ENCODE peak calls at places on chromosomes 3 and 15, in eight cellular contexts. A is suprapubic skin, N is pancreas, Q is DND-41, W is cardiac fibroblast, Z is Panc1, K is endothelial cell of umbilical vein, J is cardiac muscle cell. M is an unnamed sample.

GRCh38 chr3:8777978-8778267 is 8.5 kb upstream of the OXTR start:
- DNase-seq in A (no peak), N (no peak), Q (no peak), W (no peak), J (no peak), Z (no peak), K (no peak), M (no peak)

GRCh38 chr3:146777941-146778340 is 172.8 kb upstream of the PLSCR5 start:
- DNase-seq in Q (no peak), J (no peak), A (no peak), K (no peak), Z (no peak), N (no peak), W (no peak), M (no peak)

GRCh38 chr3:138114988-138115971 is at the start of gene DZIP1L:
- DNase-seq in W (peak), A (peak), J (peak), K (peak), N (peak), Z (no peak), Q (no peak), M (peak)

GRCh38 chr15:58344164-58345070 is 87.4 kb upstream of the LIPC start:
- DNase-seq in W (no peak), N (no peak), J (no peak), Q (no peak), K (no peak), Z (no peak), A (no peak), M (no peak)

GRCh38 chr3:21117397-21117796 is 633.6 kb downstream of the ZNF385D start:
- DNase-seq in J (no peak), A (no peak), Z (no peak), K (no peak), Q (no peak), W (no peak), N (no peak), M (no peak)

GRCh38 chr3:51082363-51082762 is 302.7 kb upstream of the MANF start:
- DNase-seq in W (no peak), N (no peak), A (no peak), Z (no peak), Q (no peak), K (no peak), J (no peak), M (no peak)

GRCh38 chr3:159253860-159254259 is 452.0 kb downstream of the MFSD1 start:
- DNase-seq in A (no peak), Z (no peak), W (no peak), K (peak), Q (no peak), N (no peak), J (no peak), M (no peak)

GRCh38 chr3:54830658-54831057 is 97.2 kb downstream of the LRTM1 start:
- DNase-seq in J (peak), Q (peak), K (no peak), W (peak), A (no peak), N (no peak), Z (no peak), M (peak)

GRCh38 chr15:67883228-67883773 is 43.5 kb upstream of the RNU6-1 start:
- DNase-seq in K (no peak), N (no peak), W (no peak), A (no peak), Z (no peak), Q (peak), J (peak), M (no peak)

GRCh38 chr3:152069871-152070270 is 196.4 kb downstream of the SUCNR1 start:
- DNase-seq in A (no peak), Q (no peak), J (no peak), W (no peak), Z (no peak), N (no peak), K (no peak), M (no peak)

GRCh38 chr3:123948449-123948848 is 12.6 kb downstream of the CCDC14 start:
- DNase-seq in N (no peak), A (no peak), Z (no peak), K (no peak), J (no peak), W (no peak), Q (no peak), M (no peak)

GRCh38 chr3:194112120-194113106 is 23.5 kb upstream of the HES1 start:
- DNase-seq in K (no peak), Q (no peak), A (no peak), J (no peak), W (no peak), Z (no peak), N (no peak), M (no peak)

GRCh38 chr3:129838086-129838485 is 55.4 kb downstream of the TMCC1 start:
- DNase-seq in Q (no peak), J (no peak), Z (no peak), K (no peak), A (no peak), W (no peak), N (no peak), M (no peak)

GRCh38 chr15:65730560-65731172 is 61.4 kb downstream of the DENND4A start:
- DNase-seq in Z (peak), Q (no peak), N (no peak), K (peak), J (peak), W (peak), A (no peak), M (no peak)

GRCh38 chr15:84929795-84930371 is 45.4 kb downstream of the SLC28A1 start:
- DNase-seq in W (peak), J (peak), Q (no peak), K (no peak), Z (no peak), A (no peak), N (peak), M (no peak)

GRCh38 chr3:31531465-31531991 is 1.2 kb upstream of the STT3B start:
- DNase-seq in A (no peak), N (no peak), J (no peak), W (peak), Z (no peak), K (no peak), Q (no peak), M (no peak)

GRCh38 chr3:124202754-124203153 is 210.8 kb upstream of the ROPN1 start:
- DNase-seq in Q (no peak), Z (no peak), J (peak), K (no peak), W (peak), N (no peak), A (no peak), M (no peak)

GRCh38 chr15:41561777-41562145 is 2.7 kb downstream of the TYRO3 start:
- DNase-seq in N (no peak), Z (no peak), Q (no peak), W (peak), J (peak), A (no peak), K (peak), M (no peak)

GRCh38 chr15:89656116-89656815 is 999 bp upstream of the KIF7 start:
- DNase-seq in Z (no peak), W (no peak), K (no peak), A (no peak), Q (no peak), N (no peak), J (no peak), M (no peak)

GRCh38 chr3:170621256-170621655 is 35.4 kb upstream of the SLC7A14 start:
- DNase-seq in J (no peak), Q (no peak), W (no peak), K (no peak), Z (no peak), A (no peak), N (no peak), M (no peak)

GRCh38 chr15:77823736-77824135 is 191.0 kb upstream of the LINGO1 start:
- DNase-seq in K (no peak), Z (no peak), A (no peak), J (no peak), W (no peak), N (no peak), Q (no peak), M (no peak)

GRCh38 chr3:35965908-35966307 is 326.6 kb downstream of the ARPP21 start:
- DNase-seq in J (peak), W (peak), K (peak), Q (no peak), A (no peak), N (no peak), Z (no peak), M (no peak)

GRCh38 chr3:142866841-142867631 is 21.8 kb downstream of the PCOLCE2 start:
- DNase-seq in Z (no peak), A (no peak), Q (no peak), N (no peak), K (no peak), W (no peak), J (no peak), M (no peak)

GRCh38 chr3:102791641-102792589 is 357.1 kb downstream of the ZPLD1 start:
- DNase-seq in K (no peak), N (no peak), Z (no peak), A (no peak), W (no peak), Q (no peak), J (no peak), M (no peak)

GRCh38 chr3:6168242-6168641 is 692.7 kb upstream of the GRM7 start:
- DNase-seq in N (no peak), W (no peak), Z (no peak), K (no peak), Q (no peak), J (no peak), A (no peak), M (no peak)

GRCh38 chr3:169604568-169604967 is 58.9 kb downstream of the MECOM start:
- DNase-seq in Q (no peak), J (peak), A (no peak), W (peak), N (no peak), K (no peak), Z (no peak), M (no peak)

GRCh38 chr3:30486386-30486785 is 120.0 kb upstream of the TGFBR2 start:
- DNase-seq in J (no peak), Q (no peak), A (no peak), N (no peak), W (no peak), Z (no peak), K (no peak), M (no peak)

GRCh38 chr3:139745831-139746230 is 68.1 kb upstream of the NMNAT3 start:
- DNase-seq in N (no peak), W (peak), K (no peak), Q (no peak), Z (no peak), A (no peak), J (peak), M (no peak)

GRCh38 chr3:160677459-160677901 is 520 bp downstream of the ARL14 start:
- DNase-seq in Z (peak), N (no peak), Q (no peak), A (no peak), K (peak), W (no peak), J (no peak), M (no peak)

GRCh38 chr3:13219077-13219901 is 146.1 kb upstream of the IQSEC1 start:
- DNase-seq in W (no peak), J (no peak), Q (no peak), N (peak), Z (no peak), A (no peak), K (no peak), M (no peak)

GRCh38 chr3:150409527-150410310 is 1.6 kb downstream of the TSC22D2 start:
- DNase-seq in J (peak), Q (peak), K (peak), Z (no peak), W (peak), N (peak), A (peak), M (peak)

GRCh38 chr3:100902572-100902971 is 90.6 kb downstream of the ABI3BP start:
- DNase-seq in J (peak), W (peak), K (no peak), N (no peak), Q (no peak), A (no peak), Z (no peak), M (no peak)

GRCh38 chr3:2036096-2036495 is 62.6 kb upstream of the CNTN4 start:
- DNase-seq in K (no peak), Z (no peak), N (no peak), W (no peak), A (no peak), Q (no peak), J (no peak), M (no peak)

GRCh38 chr3:46276497-46277099 is 34.3 kb downstream of the CCR3 start:
- DNase-seq in A (no peak), J (peak), K (peak), Z (peak), Q (peak), N (peak), W (no peak), M (peak)

GRCh38 chr3:23889401-23889800 is 27.4 kb downstream of the NKIRAS1 start:
- DNase-seq in W (no peak), Z (no peak), Q (no peak), K (no peak), A (no peak), N (no peak), J (no peak), M (no peak)

GRCh38 chr3:57998366-57999283 is 9.6 kb upstream of the FLNB start:
- DNase-seq in A (no peak), J (peak), Z (no peak), K (peak), N (no peak), Q (no peak), W (peak), M (peak)
- H3K4me3 ChIP-seq in A (peak), J (no peak), Z (no peak), K (no peak), N (no peak), Q (no peak), W (peak), M (peak)

GRCh38 chr15:26095710-26096330 is 232.7 kb upstream of the ATP10A start:
- DNase-seq in Q (no peak), A (no peak), Z (no peak), K (no peak), N (no peak), J (no peak), W (no peak), M (no peak)
- TF ChIP-seq CTCF in Q (no peak), A (no peak), Z (peak), K (no peak), N (no peak), J (no peak), W (peak), M (no peak)

GRCh38 chr15:37876900-37877299 is 57.5 kb upstream of the TMCO5A start:
- DNase-seq in N (no peak), Q (no peak), K (no peak), J (no peak), A (no peak), Z (no peak), W (no peak), M (no peak)

GRCh38 chr15:37873336-37873735 is 61.1 kb upstream of the TMCO5A start:
- DNase-seq in K (no peak), W (peak), A (no peak), Q (no peak), N (no peak), Z (no peak), J (peak), M (no peak)

GRCh38 chr15:37877851-37878577 is 56.4 kb upstream of the TMCO5A start:
- DNase-seq in W (peak), J (peak), N (no peak), Z (no peak), K (peak), Q (no peak), A (no peak), M (no peak)

GRCh38 chr15:37872661-37873060 is 61.8 kb upstream of the TMCO5A start:
- DNase-seq in J (no peak), W (no peak), Q (no peak), Z (no peak), K (no peak), A (no peak), N (no peak), M (no peak)
- H3K4me3 ChIP-seq in J (no peak), W (no peak), Q (no peak), Z (no peak), K (no peak), A (no peak), N (no peak), M (no peak)

GRCh38 chr3:27658741-27659140 is 63.4 kb downstream of the EOMES start:
- DNase-seq in Z (no peak), A (no peak), K (no peak), N (no peak), W (no peak), Q (no peak), J (no peak), M (no peak)
- TF ChIP-seq CTCF in Z (no peak), A (no peak), K (no peak), N (no peak), W (no peak), Q (no peak), J (no peak), M (no peak)

DNA sequence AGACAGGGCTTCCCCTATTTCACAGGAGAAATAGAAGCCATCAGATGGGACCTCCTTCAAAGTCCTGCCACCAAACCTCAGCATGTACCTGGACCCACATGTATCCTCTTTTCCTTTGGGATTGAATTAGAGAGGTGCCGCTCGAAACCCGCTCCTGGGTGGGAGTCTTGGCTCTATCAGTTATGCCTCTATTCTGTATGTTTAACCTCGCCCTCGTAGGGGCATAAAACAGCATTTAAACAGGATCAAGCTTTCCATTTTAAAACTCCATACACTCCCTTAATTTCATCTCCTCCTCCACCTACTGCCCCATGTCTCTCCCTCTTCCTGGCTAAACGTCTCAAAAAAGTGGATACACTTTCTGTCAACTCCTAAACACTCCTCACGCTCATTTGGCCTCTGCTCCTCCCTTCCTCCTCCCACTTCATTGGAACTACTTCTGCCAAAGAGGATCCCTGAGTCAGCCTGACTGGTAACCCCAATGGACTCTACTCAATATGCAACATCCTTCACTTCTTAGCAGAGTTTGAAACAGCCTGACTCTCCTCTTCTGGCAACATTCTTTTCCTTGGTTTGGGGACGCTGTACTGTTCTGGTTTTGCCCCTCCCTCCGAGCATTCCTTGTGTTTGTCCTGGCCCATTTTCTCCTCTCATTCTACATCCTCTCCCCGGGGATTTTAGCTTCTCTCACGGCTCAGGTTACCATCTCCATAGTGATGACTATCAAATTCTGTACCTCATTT is 23.0 kb upstream of the MUC20 start:
- DNase-seq in N (no peak), J (peak), W (peak), Q (no peak), K (no peak), Z (no peak), A (no peak), M (no peak)
- H3K4me3 ChIP-seq in N (no peak), J (no peak), W (no peak), Q (no peak), K (no peak), Z (no peak), A (no peak), M (no peak)

M was measured in GM06990.